ENCODE peak calls at places on chromosome 19, in ten cellular contexts. One of them, this sample, is unnamed. For H3K4me1, the result is how much of the 10 kb centered on the place peaks cover.

GRCh38 chr19:55114566-55115145 is 2.8 kb downstream of the PPP1R12C start:
- DNase-seq in upper lobe of left lung: no peak
- DNase-seq in transverse colon: no peak
- DNase-seq in adrenal gland: no peak
- DNase-seq in uterus: no peak
- DNase-seq in IMR-90: no peak
- DNase-seq in H1: no peak
- DNase-seq in vagina: no peak
- DNase-seq in A549: no peak
- DNase-seq in HCT116: no peak
- DNase-seq in this sample: no peak

GRCh38 chr19:19407640-19407933 is 2.1 kb downstream of the GATAD2A start:
- DNase-seq in adrenal gland: no peak
- DNase-seq in uterus: no peak
- DNase-seq in vagina: no peak
- DNase-seq in HCT116: no peak
- DNase-seq in IMR-90: no peak
- DNase-seq in H1: no peak
- DNase-seq in upper lobe of left lung: no peak
- DNase-seq in transverse colon: no peak
- DNase-seq in A549: no peak
- DNase-seq in this sample: no peak

GRCh38 chr19:58450836-58451357 is 525 bp upstream of the ZNF324B start:
- DNase-seq in HCT116: no peak
- DNase-seq in upper lobe of left lung: no peak
- DNase-seq in uterus: no peak
- DNase-seq in IMR-90: no peak
- DNase-seq in A549: no peak
- DNase-seq in vagina: no peak
- DNase-seq in adrenal gland: peak
- DNase-seq in H1: no peak
- DNase-seq in transverse colon: peak
- DNase-seq in this sample: no peak

GRCh38 chr19:19642506-19643157 is 825 bp downstream of the GMIP start:
- DNase-seq in A549: no peak
- DNase-seq in uterus: no peak
- DNase-seq in H1: no peak
- DNase-seq in transverse colon: peak
- DNase-seq in vagina: no peak
- DNase-seq in HCT116: no peak
- DNase-seq in adrenal gland: no peak
- DNase-seq in IMR-90: no peak
- DNase-seq in upper lobe of left lung: peak
- DNase-seq in this sample: no peak

GRCh38 chr19:48501446-48501960 is 10.1 kb downstream of the LMTK3 start:
- DNase-seq in HCT116: no peak
- DNase-seq in adrenal gland: no peak
- DNase-seq in vagina: no peak
- DNase-seq in IMR-90: no peak
- DNase-seq in upper lobe of left lung: peak
- DNase-seq in uterus: no peak
- DNase-seq in H1: peak
- DNase-seq in A549: no peak
- DNase-seq in transverse colon: peak
- DNase-seq in this sample: peak

GRCh38 chr19:710767-711166 is 2.0 kb downstream of the PALM start:
- DNase-seq in IMR-90: no peak
- DNase-seq in H1: no peak
- DNase-seq in uterus: no peak
- DNase-seq in transverse colon: no peak
- DNase-seq in adrenal gland: no peak
- DNase-seq in upper lobe of left lung: no peak
- DNase-seq in HCT116: no peak
- DNase-seq in vagina: no peak
- DNase-seq in A549: no peak
- DNase-seq in this sample: no peak

GRCh38 chr19:30029721-30030510 is 87.9 kb downstream of the URI1 start:
- DNase-seq in H1: no peak
- DNase-seq in HCT116: peak
- DNase-seq in vagina: no peak
- DNase-seq in upper lobe of left lung: no peak
- DNase-seq in transverse colon: no peak
- DNase-seq in IMR-90: peak
- DNase-seq in adrenal gland: no peak
- DNase-seq in uterus: no peak
- DNase-seq in A549: peak
- DNase-seq in this sample: no peak

GRCh38 chr19:37564624-37565369 is 29.8 kb downstream of the ZNF571 start:
- DNase-seq in A549: no peak
- DNase-seq in HCT116: no peak
- DNase-seq in IMR-90: no peak
- DNase-seq in transverse colon: no peak
- DNase-seq in H1: no peak
- DNase-seq in upper lobe of left lung: no peak
- DNase-seq in uterus: no peak
- DNase-seq in adrenal gland: no peak
- DNase-seq in vagina: no peak
- DNase-seq in this sample: no peak

GRCh38 chr19:12450817-12451216 is 10.0 kb upstream of the ZNF443 start:
- DNase-seq in H1: no peak
- DNase-seq in A549: no peak
- DNase-seq in uterus: no peak
- DNase-seq in HCT116: no peak
- DNase-seq in IMR-90: no peak
- DNase-seq in transverse colon: no peak
- DNase-seq in vagina: no peak
- DNase-seq in adrenal gland: no peak
- DNase-seq in upper lobe of left lung: no peak
- DNase-seq in this sample: no peak

GRCh38 chr19:31301306-31301980 is 47.8 kb downstream of the TSHZ3 start:
- DNase-seq in adrenal gland: no peak
- DNase-seq in HCT116: no peak
- DNase-seq in H1: no peak
- DNase-seq in uterus: no peak
- DNase-seq in A549: no peak
- DNase-seq in vagina: no peak
- DNase-seq in IMR-90: no peak
- DNase-seq in upper lobe of left lung: no peak
- DNase-seq in transverse colon: no peak
- DNase-seq in this sample: no peak

GRCh38 chr19:43820098-43820860 is 6.8 kb upstream of the ZNF283 start:
- DNase-seq in adrenal gland: no peak
- DNase-seq in H1: peak
- DNase-seq in transverse colon: no peak
- DNase-seq in uterus: peak
- DNase-seq in HCT116: no peak
- DNase-seq in upper lobe of left lung: no peak
- DNase-seq in vagina: no peak
- DNase-seq in IMR-90: peak
- DNase-seq in A549: peak
- DNase-seq in this sample: peak

GRCh38 chr19:44476559-44477408 is 23.5 kb downstream of the ZNF180 start:
- DNase-seq in upper lobe of left lung: no peak
- DNase-seq in A549: peak
- DNase-seq in HCT116: no peak
- DNase-seq in vagina: no peak
- DNase-seq in H1: no peak
- DNase-seq in IMR-90: peak
- DNase-seq in adrenal gland: no peak
- DNase-seq in transverse colon: no peak
- DNase-seq in uterus: no peak
- DNase-seq in this sample: no peak

GRCh38 chr19:932647-933552 is 7.1 kb downstream of the ARID3A start:
- DNase-seq in upper lobe of left lung: peak
- DNase-seq in HCT116: no peak
- DNase-seq in H1: no peak
- DNase-seq in transverse colon: peak
- DNase-seq in vagina: no peak
- DNase-seq in adrenal gland: peak
- DNase-seq in IMR-90: peak
- DNase-seq in A549: peak
- DNase-seq in uterus: peak
- DNase-seq in this sample: no peak

GRCh38 chr19:16071072-16071691 is 5.1 kb upstream of the TPM4 start:
- DNase-seq in transverse colon: peak
- DNase-seq in IMR-90: no peak
- DNase-seq in A549: no peak
- DNase-seq in H1: no peak
- DNase-seq in adrenal gland: no peak
- DNase-seq in uterus: no peak
- DNase-seq in vagina: no peak
- DNase-seq in upper lobe of left lung: no peak
- DNase-seq in HCT116: no peak
- DNase-seq in this sample: no peak
- H3K4me1 ChIP-seq in transverse colon: under half
- H3K4me1 ChIP-seq in IMR-90: under half
- H3K4me1 ChIP-seq in A549: under half
- H3K4me1 ChIP-seq in H1: under half
- H3K4me1 ChIP-seq in adrenal gland: under half
- H3K4me1 ChIP-seq in uterus: under half
- H3K4me1 ChIP-seq in vagina: half or more
- H3K4me1 ChIP-seq in upper lobe of left lung: half or more
- H3K4me1 ChIP-seq in HCT116: half or more
- H3K4me1 ChIP-seq in this sample: under half

DNA sequence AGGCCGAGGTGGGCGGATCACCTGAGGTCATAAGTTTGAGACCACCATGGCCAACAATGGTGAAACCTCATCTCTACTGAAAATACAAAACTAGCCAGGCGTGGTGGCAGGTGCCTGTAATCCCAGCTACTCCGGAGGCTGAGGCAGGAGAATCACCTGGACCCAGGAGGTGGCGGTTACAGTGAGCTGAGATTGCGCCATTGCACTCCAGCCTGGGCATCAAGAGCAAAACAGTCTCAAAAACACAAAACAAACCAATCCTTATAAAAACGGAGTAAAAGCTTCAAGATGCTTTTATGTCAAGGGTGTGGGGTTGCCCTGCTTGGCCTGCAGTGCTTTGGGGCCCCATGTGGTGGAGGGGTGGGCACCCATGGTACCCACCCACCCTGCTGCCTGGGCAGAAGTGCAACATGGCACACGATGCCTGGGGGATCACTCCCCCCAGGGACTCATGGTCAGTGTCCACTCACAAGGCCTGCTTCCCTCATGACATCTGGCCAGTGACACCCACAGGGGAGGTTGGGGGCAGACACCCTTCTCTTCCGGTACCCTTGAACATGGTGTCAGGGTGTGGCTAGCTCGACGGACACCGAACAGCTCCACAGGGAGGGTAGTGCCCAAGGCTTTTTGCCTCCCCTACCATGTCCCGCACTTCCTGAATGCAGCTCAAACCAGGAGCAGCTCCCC is 7.4 kb downstream of the ACP4 start:
- DNase-seq in adrenal gland: no peak
- DNase-seq in transverse colon: no peak
- DNase-seq in vagina: no peak
- DNase-seq in A549: no peak
- DNase-seq in upper lobe of left lung: no peak
- DNase-seq in HCT116: no peak
- DNase-seq in H1: no peak
- DNase-seq in IMR-90: no peak
- DNase-seq in uterus: no peak
- DNase-seq in this sample: no peak
- TF ChIP-seq POLR2A in adrenal gland: no peak
- TF ChIP-seq POLR2A in transverse colon: no peak
- TF ChIP-seq POLR2A in vagina: no peak
- TF ChIP-seq POLR2A in A549: no peak
- TF ChIP-seq POLR2A in upper lobe of left lung: no peak
- TF ChIP-seq POLR2A in HCT116: no peak
- TF ChIP-seq POLR2A in H1: no peak
- TF ChIP-seq POLR2A in IMR-90: no peak
- TF ChIP-seq POLR2A in uterus: no peak
- TF ChIP-seq POLR2A in this sample: no peak

DNA sequence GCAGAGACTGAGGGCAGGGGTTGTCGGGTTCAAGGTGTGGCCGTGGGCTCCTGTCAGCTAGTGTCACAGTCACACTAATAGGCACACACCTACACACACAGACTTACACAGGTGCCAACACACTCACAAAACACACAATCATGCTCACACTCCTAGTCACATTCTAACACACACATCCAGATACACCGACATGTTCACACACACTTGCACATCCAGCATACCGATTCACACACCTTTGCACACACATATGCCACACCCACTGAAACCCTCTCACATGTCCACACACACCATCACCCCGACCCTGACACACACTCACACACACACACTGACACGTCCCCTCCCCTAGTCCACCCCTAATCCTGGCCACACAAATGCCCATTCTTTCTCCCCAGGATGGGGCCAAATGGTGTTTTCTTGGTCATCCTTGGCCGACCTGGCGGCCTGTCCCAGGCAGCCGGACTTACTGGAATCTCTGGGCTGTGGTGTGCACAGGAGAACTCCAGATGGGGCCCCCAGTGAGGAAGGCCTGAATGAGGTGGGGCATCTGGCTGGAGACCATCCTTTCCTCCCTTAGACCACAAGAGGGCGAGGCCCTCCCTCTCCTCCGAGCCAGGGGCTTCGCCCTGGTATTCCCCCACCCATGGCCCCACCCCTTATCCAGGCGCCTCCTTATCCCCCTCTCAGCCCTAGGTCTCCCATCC is 19.1 kb upstream of the PNMA8B start:
- DNase-seq in vagina: no peak
- DNase-seq in H1: no peak
- DNase-seq in uterus: no peak
- DNase-seq in adrenal gland: no peak
- DNase-seq in IMR-90: no peak
- DNase-seq in A549: no peak
- DNase-seq in HCT116: no peak
- DNase-seq in transverse colon: no peak
- DNase-seq in upper lobe of left lung: no peak
- DNase-seq in this sample: no peak
- H3K4me3 ChIP-seq in vagina: no peak
- H3K4me3 ChIP-seq in H1: no peak
- H3K4me3 ChIP-seq in uterus: no peak
- H3K4me3 ChIP-seq in adrenal gland: no peak
- H3K4me3 ChIP-seq in IMR-90: no peak
- H3K4me3 ChIP-seq in A549: no peak
- H3K4me3 ChIP-seq in HCT116: no peak
- H3K4me3 ChIP-seq in transverse colon: no peak
- H3K4me3 ChIP-seq in upper lobe of left lung: no peak
- H3K4me3 ChIP-seq in this sample: no peak

DNA sequence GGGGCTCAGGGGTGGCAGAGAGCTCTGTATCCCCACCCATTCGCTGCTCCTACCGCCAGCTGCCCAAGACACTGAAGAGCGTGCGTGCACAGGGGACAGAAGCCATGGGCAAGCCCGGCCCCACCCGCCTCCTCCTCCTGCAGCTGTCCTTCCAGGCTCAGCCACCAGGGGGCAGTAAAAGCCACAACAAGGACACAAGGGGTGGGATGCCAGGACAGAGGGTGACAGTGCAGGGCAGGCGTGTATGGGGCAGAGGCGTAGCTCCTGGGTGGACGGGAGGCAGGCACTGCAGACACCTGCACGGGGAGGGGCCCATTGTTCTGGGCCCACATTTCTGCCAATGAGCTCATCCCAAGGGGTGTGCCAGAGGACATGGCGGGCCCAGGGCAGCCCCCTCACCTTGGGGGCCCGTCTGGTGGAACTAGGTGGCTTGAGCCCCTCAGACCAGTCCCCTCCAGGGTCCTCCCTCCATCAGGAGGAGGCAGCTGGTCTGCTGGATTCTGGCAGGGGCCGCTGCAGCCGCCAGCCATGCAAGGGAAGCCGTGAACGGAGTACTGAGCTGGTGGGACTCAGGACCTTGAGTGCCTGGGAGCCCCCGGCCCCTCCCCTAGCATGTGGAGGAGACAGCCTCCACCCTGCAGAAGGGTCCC is 61.2 kb downstream of the MLLT1 start:
- DNase-seq in upper lobe of left lung: peak
- DNase-seq in IMR-90: peak
- DNase-seq in transverse colon: peak
- DNase-seq in HCT116: peak
- DNase-seq in A549: peak
- DNase-seq in vagina: no peak
- DNase-seq in uterus: peak
- DNase-seq in adrenal gland: peak
- DNase-seq in H1: peak
- DNase-seq in this sample: peak
- H3K4me1 ChIP-seq in upper lobe of left lung: half or more
- H3K4me1 ChIP-seq in IMR-90: under half
- H3K4me1 ChIP-seq in transverse colon: under half
- H3K4me1 ChIP-seq in HCT116: under half
- H3K4me1 ChIP-seq in A549: under half
- H3K4me1 ChIP-seq in vagina: half or more
- H3K4me1 ChIP-seq in uterus: under half
- H3K4me1 ChIP-seq in adrenal gland: under half
- H3K4me1 ChIP-seq in H1: under half
- H3K4me1 ChIP-seq in this sample: under half

This sample was measured in breast epithelium.